ENCODE peak calls at places on chromosomes 1 and 21, in four cellular contexts. V is A549, L is GM12878, S is K562. A is an unnamed sample.

GRCh38 chr1:243742814-243743213 is 107.2 kb downstream of the AKT3 start:
- DNase-seq in V (no peak), L (no peak), S (no peak), A (no peak)

GRCh38 chr1:87956072-87956471 is 627.4 kb downstream of the LMO4 start:
- DNase-seq in V (peak), L (no peak), S (no peak), A (no peak)

GRCh38 chr1:33586111-33586510 is 113.7 kb downstream of the ZSCAN20 start:
- DNase-seq in V (no peak), L (no peak), S (no peak), A (peak)

GRCh38 chr1:210586785-210587184 is 258.1 kb downstream of the HHAT start:
- DNase-seq in V (no peak), L (no peak), S (no peak), A (no peak)

GRCh38 chr1:151510957-151511635 is at the start of gene CGN:
- DNase-seq in V (peak), L (no peak), S (peak), A (peak)

GRCh38 chr21:44065428-44065827 is 41.8 kb upstream of the PWP2 start:
- DNase-seq in V (no peak), L (no peak), S (no peak), A (no peak)

GRCh38 chr1:161839591-161839990 is 73.5 kb downstream of the ATF6 start:
- DNase-seq in V (no peak), L (no peak), S (no peak), A (no peak)

GRCh38 chr1:94025383-94026340 is 95.3 kb downstream of the ABCA4 start:
- DNase-seq in V (peak), L (peak), S (peak), A (peak)

GRCh38 chr21:16370176-16370575 is 640.4 kb downstream of the USP25 start:
- DNase-seq in V (no peak), L (no peak), S (no peak), A (no peak)

GRCh38 chr1:91404151-91405012 is at the start of gene HFM1:
- DNase-seq in V (peak), L (no peak), S (peak), A (peak)

GRCh38 chr1:198936371-198937083 is 297.7 kb downstream of the PTPRC start:
- DNase-seq in V (no peak), L (no peak), S (no peak), A (no peak)

GRCh38 chr1:186768906-186769305 is 59.8 kb upstream of the PLA2G4A start:
- DNase-seq in V (no peak), L (peak), S (no peak), A (no peak)

GRCh38 chr1:107698161-107698560 is 266.8 kb downstream of the VAV3 start:
- DNase-seq in V (no peak), L (no peak), S (no peak), A (no peak)

GRCh38 chr1:87399701-87400100 is 71.0 kb downstream of the LMO4 start:
- DNase-seq in V (no peak), L (no peak), S (no peak), A (no peak)

DNA sequence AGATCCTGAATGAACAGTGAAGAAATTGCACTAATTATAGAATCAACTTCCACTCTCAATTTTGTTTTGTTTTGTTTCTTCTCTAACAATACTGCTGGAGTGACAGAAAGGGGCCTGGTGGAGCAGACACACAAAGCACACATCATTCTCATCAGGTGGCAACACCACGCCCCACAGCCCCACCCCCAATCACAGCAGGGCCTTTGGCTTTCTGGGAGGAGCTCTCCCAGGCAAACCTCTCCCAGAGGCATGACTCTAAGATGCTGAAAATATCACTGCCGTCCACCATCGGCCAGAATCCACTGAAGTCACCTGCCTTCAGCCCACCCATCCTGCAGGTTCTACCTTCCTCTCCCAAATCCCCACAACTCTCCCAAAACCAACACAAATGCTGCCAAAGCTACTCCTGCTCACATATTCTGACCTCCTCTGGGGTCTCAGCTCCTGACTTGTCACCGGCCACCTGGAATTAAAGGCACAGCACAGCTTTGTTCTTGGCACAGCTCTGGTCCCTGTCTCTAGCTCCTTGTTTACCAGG is 120.7 kb downstream of the GRIK3 start:
- DNase-seq in V (no peak), L (no peak), S (no peak), A (no peak)
- TF ChIP-seq POLR2AphosphoS2 in V (no peak), L (no peak), S (no peak), A (no peak)

GRCh38 chr1:32272557-32273388 is 19.1 kb upstream of the HDAC1 start:
- DNase-seq in V (no peak), L (no peak), S (no peak), A (no peak)
- TF ChIP-seq POLR2AphosphoS2 in V (no peak), L (no peak), S (no peak), A (no peak)

DNA sequence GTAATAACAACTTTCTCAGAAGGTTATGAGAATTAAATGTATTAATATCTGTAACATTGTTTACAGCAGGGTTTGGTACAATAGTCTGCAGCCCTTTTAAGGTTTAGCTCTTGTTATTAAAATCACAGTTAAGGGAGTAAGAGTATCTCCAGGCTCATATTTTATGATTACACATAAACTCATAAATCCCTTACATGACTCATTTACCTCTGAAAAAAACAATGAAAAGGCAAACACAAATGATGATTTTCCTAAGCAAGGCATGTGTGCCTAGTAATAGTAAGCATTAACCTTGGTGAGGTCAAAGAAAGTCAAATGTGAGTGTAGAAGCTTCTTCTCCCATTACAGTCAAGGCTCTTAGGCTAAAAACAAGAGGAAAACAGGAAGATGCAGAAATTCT is 84.5 kb upstream of the ADGRL4 start:
- DNase-seq in V (no peak), L (no peak), S (no peak), A (no peak)
- TF ChIP-seq POLR2AphosphoS2 in V (no peak), L (no peak), S (no peak), A (no peak)

GRCh38 chr1:14955402-14955801 is 198.1 kb upstream of the TMEM51 start:
- DNase-seq in V (no peak), L (no peak), S (no peak), A (no peak)
- TF ChIP-seq POLR2AphosphoS2 in V (no peak), L (no peak), S (no peak), A (no peak)

GRCh38 chr1:119647734-119648619 is at the start of gene ZNF697:
- DNase-seq in V (peak), L (peak), S (peak), A (peak)
- TF ChIP-seq POLR2AphosphoS2 in V (no peak), L (no peak), S (no peak), A (no peak)

GRCh38 chr1:235720544-235720943 is 71.0 kb upstream of the GNG4 start:
- DNase-seq in V (no peak), L (no peak), S (no peak), A (no peak)
- TF ChIP-seq POLR2AphosphoS2 in V (no peak), L (no peak), S (no peak), A (no peak)